ENCODE peak calls at places on chromosomes 1 and 21, in seven cellular contexts. One of them, this sample, is unnamed.

GRCh38 chr1:46606255-46606965 is 2.3 kb upstream of the MKNK1 start:
- DNase-seq in nucleus accumbens: no peak
- DNase-seq in C1 segment of cervical spinal cord: no peak
- DNase-seq in GDM1: no peak
- DNase-seq in Right ventricle myocardium superior: no peak
- DNase-seq in fibroblast of mammary gland: no peak
- DNase-seq in dermis blood vessel endothelial cell: no peak
- DNase-seq in this sample: no peak

GRCh38 chr21:45377866-45378257 is 27.1 kb upstream of the COL18A1 start:
- DNase-seq in fibroblast of mammary gland: no peak
- DNase-seq in Right ventricle myocardium superior: no peak
- DNase-seq in GDM1: no peak
- DNase-seq in nucleus accumbens: no peak
- DNase-seq in dermis blood vessel endothelial cell: no peak
- DNase-seq in C1 segment of cervical spinal cord: no peak
- DNase-seq in this sample: no peak

GRCh38 chr1:193408782-193409293 is 222.4 kb upstream of the B3GALT2 start:
- DNase-seq in dermis blood vessel endothelial cell: peak
- DNase-seq in GDM1: no peak
- DNase-seq in C1 segment of cervical spinal cord: no peak
- DNase-seq in nucleus accumbens: no peak
- DNase-seq in Right ventricle myocardium superior: peak
- DNase-seq in fibroblast of mammary gland: peak
- DNase-seq in this sample: no peak

GRCh38 chr1:2233997-2234761 is 6.1 kb downstream of the SKI start:
- DNase-seq in nucleus accumbens: peak
- DNase-seq in GDM1: no peak
- DNase-seq in C1 segment of cervical spinal cord: peak
- DNase-seq in Right ventricle myocardium superior: peak
- DNase-seq in fibroblast of mammary gland: peak
- DNase-seq in dermis blood vessel endothelial cell: peak
- DNase-seq in this sample: peak

GRCh38 chr1:94104127-94104684 is 16.7 kb downstream of the ABCA4 start:
- DNase-seq in C1 segment of cervical spinal cord: no peak
- DNase-seq in dermis blood vessel endothelial cell: no peak
- DNase-seq in Right ventricle myocardium superior: no peak
- DNase-seq in fibroblast of mammary gland: no peak
- DNase-seq in nucleus accumbens: no peak
- DNase-seq in GDM1: no peak
- DNase-seq in this sample: no peak

GRCh38 chr1:190747643-190748186 is 270.1 kb upstream of the BRINP3 start:
- DNase-seq in GDM1: no peak
- DNase-seq in nucleus accumbens: no peak
- DNase-seq in C1 segment of cervical spinal cord: no peak
- DNase-seq in Right ventricle myocardium superior: no peak
- DNase-seq in fibroblast of mammary gland: peak
- DNase-seq in dermis blood vessel endothelial cell: no peak
- DNase-seq in this sample: no peak

GRCh38 chr1:197967066-197967465 is 49.9 kb downstream of the LHX9 start:
- DNase-seq in nucleus accumbens: no peak
- DNase-seq in GDM1: no peak
- DNase-seq in C1 segment of cervical spinal cord: no peak
- DNase-seq in fibroblast of mammary gland: no peak
- DNase-seq in dermis blood vessel endothelial cell: no peak
- DNase-seq in Right ventricle myocardium superior: no peak
- DNase-seq in this sample: no peak

GRCh38 chr1:108816049-108816882 is 40.6 kb downstream of the AKNAD1 start:
- DNase-seq in dermis blood vessel endothelial cell: peak
- DNase-seq in fibroblast of mammary gland: peak
- DNase-seq in GDM1: no peak
- DNase-seq in C1 segment of cervical spinal cord: peak
- DNase-seq in Right ventricle myocardium superior: peak
- DNase-seq in nucleus accumbens: peak
- DNase-seq in this sample: no peak

GRCh38 chr1:47853059-47853458 is 144.1 kb downstream of the TRABD2B start:
- DNase-seq in fibroblast of mammary gland: no peak
- DNase-seq in C1 segment of cervical spinal cord: no peak
- DNase-seq in dermis blood vessel endothelial cell: no peak
- DNase-seq in nucleus accumbens: no peak
- DNase-seq in Right ventricle myocardium superior: no peak
- DNase-seq in GDM1: no peak
- DNase-seq in this sample: no peak

GRCh38 chr1:236066828-236067386 is 2.0 kb upstream of the NID1 start:
- DNase-seq in fibroblast of mammary gland: no peak
- DNase-seq in GDM1: peak
- DNase-seq in Right ventricle myocardium superior: peak
- DNase-seq in nucleus accumbens: no peak
- DNase-seq in C1 segment of cervical spinal cord: no peak
- DNase-seq in dermis blood vessel endothelial cell: no peak
- DNase-seq in this sample: peak

GRCh38 chr1:107486365-107486764 is 345.5 kb downstream of the NTNG1 start:
- DNase-seq in fibroblast of mammary gland: no peak
- DNase-seq in nucleus accumbens: no peak
- DNase-seq in GDM1: no peak
- DNase-seq in Right ventricle myocardium superior: no peak
- DNase-seq in dermis blood vessel endothelial cell: no peak
- DNase-seq in C1 segment of cervical spinal cord: no peak
- DNase-seq in this sample: no peak

GRCh38 chr1:25556791-25557476 is 13.5 kb downstream of the LDLRAP1 start:
- DNase-seq in nucleus accumbens: no peak
- DNase-seq in C1 segment of cervical spinal cord: no peak
- DNase-seq in GDM1: peak
- DNase-seq in Right ventricle myocardium superior: no peak
- DNase-seq in dermis blood vessel endothelial cell: no peak
- DNase-seq in fibroblast of mammary gland: peak
- DNase-seq in this sample: peak

GRCh38 chr1:163535807-163536206 is 214.1 kb downstream of the NUF2 start:
- DNase-seq in nucleus accumbens: no peak
- DNase-seq in GDM1: no peak
- DNase-seq in dermis blood vessel endothelial cell: peak
- DNase-seq in Right ventricle myocardium superior: no peak
- DNase-seq in fibroblast of mammary gland: peak
- DNase-seq in C1 segment of cervical spinal cord: no peak
- DNase-seq in this sample: no peak

GRCh38 chr1:54249798-54250497 is 50.0 kb downstream of the MRPL37 start:
- DNase-seq in nucleus accumbens: no peak
- DNase-seq in Right ventricle myocardium superior: no peak
- DNase-seq in dermis blood vessel endothelial cell: peak
- DNase-seq in fibroblast of mammary gland: peak
- DNase-seq in C1 segment of cervical spinal cord: no peak
- DNase-seq in GDM1: no peak
- DNase-seq in this sample: no peak

GRCh38 chr21:29258626-29259335 is 39.9 kb upstream of the BACH1 start:
- DNase-seq in GDM1: no peak
- DNase-seq in Right ventricle myocardium superior: no peak
- DNase-seq in C1 segment of cervical spinal cord: no peak
- DNase-seq in fibroblast of mammary gland: peak
- DNase-seq in nucleus accumbens: no peak
- DNase-seq in dermis blood vessel endothelial cell: peak
- DNase-seq in this sample: no peak

GRCh38 chr1:228291906-228292608 is 84.2 kb downstream of the OBSCN start:
- DNase-seq in GDM1: no peak
- DNase-seq in Right ventricle myocardium superior: peak
- DNase-seq in nucleus accumbens: no peak
- DNase-seq in dermis blood vessel endothelial cell: no peak
- DNase-seq in fibroblast of mammary gland: no peak
- DNase-seq in C1 segment of cervical spinal cord: no peak
- DNase-seq in this sample: no peak

GRCh38 chr21:38740131-38740530 is 65.6 kb upstream of the ETS2 start:
- DNase-seq in fibroblast of mammary gland: no peak
- DNase-seq in GDM1: no peak
- DNase-seq in Right ventricle myocardium superior: no peak
- DNase-seq in dermis blood vessel endothelial cell: no peak
- DNase-seq in C1 segment of cervical spinal cord: no peak
- DNase-seq in nucleus accumbens: no peak
- DNase-seq in this sample: no peak

GRCh38 chr1:208239518-208240381 is 4.4 kb downstream of the PLXNA2 start:
- DNase-seq in dermis blood vessel endothelial cell: no peak
- DNase-seq in Right ventricle myocardium superior: no peak
- DNase-seq in nucleus accumbens: no peak
- DNase-seq in GDM1: no peak
- DNase-seq in C1 segment of cervical spinal cord: no peak
- DNase-seq in fibroblast of mammary gland: no peak
- DNase-seq in this sample: no peak

GRCh38 chr21:44285547-44285992 is at the start of gene AIRE:
- DNase-seq in nucleus accumbens: no peak
- DNase-seq in fibroblast of mammary gland: no peak
- DNase-seq in Right ventricle myocardium superior: peak
- DNase-seq in GDM1: no peak
- DNase-seq in dermis blood vessel endothelial cell: peak
- DNase-seq in C1 segment of cervical spinal cord: no peak
- DNase-seq in this sample: no peak

GRCh38 chr1:159993911-159994310 is 37.9 kb downstream of the PIGM start:
- DNase-seq in fibroblast of mammary gland: no peak
- DNase-seq in GDM1: no peak
- DNase-seq in Right ventricle myocardium superior: no peak
- DNase-seq in C1 segment of cervical spinal cord: no peak
- DNase-seq in nucleus accumbens: no peak
- DNase-seq in dermis blood vessel endothelial cell: no peak
- DNase-seq in this sample: no peak

GRCh38 chr21:46096596-46096981 is 1.3 kb upstream of the COL6A2 start:
- DNase-seq in GDM1: no peak
- DNase-seq in dermis blood vessel endothelial cell: no peak
- DNase-seq in fibroblast of mammary gland: no peak
- DNase-seq in C1 segment of cervical spinal cord: no peak
- DNase-seq in Right ventricle myocardium superior: no peak
- DNase-seq in nucleus accumbens: no peak
- DNase-seq in this sample: no peak

GRCh38 chr21:43270800-43271261 is 102.0 kb downstream of the CRYAA start:
- DNase-seq in C1 segment of cervical spinal cord: no peak
- DNase-seq in Right ventricle myocardium superior: peak
- DNase-seq in nucleus accumbens: no peak
- DNase-seq in GDM1: no peak
- DNase-seq in fibroblast of mammary gland: no peak
- DNase-seq in dermis blood vessel endothelial cell: no peak
- DNase-seq in this sample: no peak

GRCh38 chr1:27475707-27476106 is 14.3 kb downstream of the WASF2 start:
- DNase-seq in GDM1: no peak
- DNase-seq in nucleus accumbens: no peak
- DNase-seq in Right ventricle myocardium superior: no peak
- DNase-seq in fibroblast of mammary gland: no peak
- DNase-seq in dermis blood vessel endothelial cell: no peak
- DNase-seq in C1 segment of cervical spinal cord: no peak
- DNase-seq in this sample: no peak